ENCODE peak calls at places on chromosomes 13 and 19, in four cellular contexts. S, V, T and L are unnamed samples.

GRCh38 chr13:80141114-80141849 is 199.6 kb downstream of the SPRY2 start:
- DNase-seq in V (no peak), T (peak; percentile 36), S (no peak), L (no peak)

GRCh38 chr19:38389101-38389925 is 816 bp downstream of the SPRED3 start:
- DNase-seq in S (no peak), T (no peak), V (no peak), L (no peak)

GRCh38 chr13:79481685-79482052 is 714 bp downstream of the NDFIP2 start:
- DNase-seq in V (peak; percentile 32), T (peak; percentile 28), S (peak; percentile 44), L (no peak)

GRCh38 chr19:49570138-49570856 is 10.1 kb downstream of the NOSIP start:
- DNase-seq in T (peak; percentile 65), V (peak; percentile 93), S (peak; percentile 73), L (no peak)

GRCh38 chr13:69324109-69324886 is 783.3 kb upstream of the ATXN8OS start:
- DNase-seq in S (no peak), T (no peak), V (no peak), L (no peak)

GRCh38 chr13:44609137-44609536 is 33.0 kb upstream of the TSC22D1 start:
- DNase-seq in T (no peak), S (no peak), V (no peak), L (no peak)

GRCh38 chr13:42333613-42334328 is 61.8 kb downstream of the AKAP11 start:
- DNase-seq in T (no peak), S (no peak), V (peak; percentile 17), L (no peak)

GRCh38 chr13:88707652-88708051 is 1036.5 kb downstream of the SLITRK5 start:
- DNase-seq in V (no peak), S (no peak), T (no peak), L (no peak)

GRCh38 chr13:94966380-94966779 is 254.0 kb upstream of the SOX21 start:
- DNase-seq in T (no peak), V (no peak), S (no peak), L (no peak)

GRCh38 chr19:11260996-11261395 is 1.3 kb downstream of the DOCK6 start:
- DNase-seq in S (no peak), T (no peak), V (no peak), L (no peak)

GRCh38 chr19:42529248-42529764 is 1.0 kb upstream of the CEACAM1 start:
- DNase-seq in S (peak; percentile 83), T (peak; percentile 81), V (peak; percentile 77), L (no peak)

GRCh38 chr13:61414136-61414535 is 1.5 kb downstream of the PCDH20 start:
- DNase-seq in T (no peak), V (no peak), S (no peak), L (no peak)

GRCh38 chr19:4606921-4607678 is 32.2 kb upstream of the TNFAIP8L1 start:
- DNase-seq in V (peak; percentile 39), S (no peak), T (no peak), L (no peak)

GRCh38 chr13:110284809-110285519 is 22.0 kb downstream of the COL4A1 start:
- DNase-seq in T (no peak), S (no peak), V (no peak), L (no peak)

GRCh38 chr13:111622051-111622531 is 301.6 kb downstream of the TEX29 start:
- DNase-seq in V (no peak), S (no peak), T (peak; percentile 20), L (no peak)

GRCh38 chr13:45055198-45055901 is 65.0 kb upstream of the GTF2F2 start:
- DNase-seq in T (no peak), V (no peak), S (peak; percentile 29), L (no peak)

GRCh38 chr19:11736696-11737095 is 2.0 kb downstream of the ZNF823 start:
- DNase-seq in V (peak; percentile 84), S (peak; percentile 19), T (no peak), L (peak; percentile 64)

GRCh38 chr13:50420720-50421456 is 405.6 kb downstream of the KCNRG start:
- DNase-seq in S (no peak), V (no peak), T (no peak), L (no peak)

GRCh38 chr19:47819841-47820244 is 1.9 kb upstream of the CRX start:
- DNase-seq in V (no peak), T (no peak), S (no peak), L (no peak)

GRCh38 chr19:49758292-49758691 is 4.8 kb downstream of the TSKS start:
- DNase-seq in T (no peak), V (peak; percentile 45), S (no peak), L (no peak)

GRCh38 chr13:27037171-27037570 is 134.4 kb downstream of the USP12 start:
- DNase-seq in T (no peak), V (no peak), S (no peak), L (no peak)

GRCh38 chr13:113489549-113490495 is 689 bp downstream of the DCUN1D2 start:
- DNase-seq in S (peak; percentile 39), T (peak; percentile 38), V (peak; percentile 47), L (no peak)

GRCh38 chr19:30719189-30719990 is 347.2 kb downstream of the ZNF536 start:
- DNase-seq in T (peak; percentile 62), S (peak; percentile 60), V (peak; percentile 3), L (no peak)

GRCh38 chr13:100608906-100609305 is 20.3 kb upstream of the GGACT start:
- DNase-seq in V (peak; percentile 75), S (peak; percentile 34), T (no peak), L (no peak)

GRCh38 chr19:48826606-48827020 is 9.7 kb downstream of the HSD17B14 start:
- DNase-seq in V (no peak), S (peak; percentile 29), T (peak; percentile 62), L (no peak)

GRCh38 chr19:489418-490196 is 6.7 kb upstream of the MADCAM1 start:
- DNase-seq in S (no peak), V (no peak), T (no peak), L (no peak)

GRCh38 chr19:49851456-49852259 is 699 bp downstream of the PTOV1 start:
- DNase-seq in S (no peak), V (peak; percentile 55), T (no peak), L (peak; percentile 74)

GRCh38 chr13:26473571-26474230 is 83.8 kb upstream of the WASF3 start:
- DNase-seq in S (no peak), V (no peak), T (no peak), L (no peak)

GRCh38 chr19:19387108-19387507 is 18.4 kb upstream of the GATAD2A start:
- DNase-seq in T (no peak), S (no peak), V (no peak), L (no peak)

GRCh38 chr19:19384486-19384885 is 21.0 kb upstream of the GATAD2A start:
- DNase-seq in T (no peak), V (no peak), S (no peak), L (no peak)

GRCh38 chr19:19385900-19386339 is 19.6 kb upstream of the GATAD2A start:
- DNase-seq in S (no peak), V (no peak), T (no peak), L (peak; percentile 76)

GRCh38 chr19:19385131-19385899 is 20.2 kb upstream of the GATAD2A start:
- DNase-seq in V (peak; percentile 100), S (peak; percentile 100), T (peak; percentile 100), L (peak; percentile 100)

DNA sequence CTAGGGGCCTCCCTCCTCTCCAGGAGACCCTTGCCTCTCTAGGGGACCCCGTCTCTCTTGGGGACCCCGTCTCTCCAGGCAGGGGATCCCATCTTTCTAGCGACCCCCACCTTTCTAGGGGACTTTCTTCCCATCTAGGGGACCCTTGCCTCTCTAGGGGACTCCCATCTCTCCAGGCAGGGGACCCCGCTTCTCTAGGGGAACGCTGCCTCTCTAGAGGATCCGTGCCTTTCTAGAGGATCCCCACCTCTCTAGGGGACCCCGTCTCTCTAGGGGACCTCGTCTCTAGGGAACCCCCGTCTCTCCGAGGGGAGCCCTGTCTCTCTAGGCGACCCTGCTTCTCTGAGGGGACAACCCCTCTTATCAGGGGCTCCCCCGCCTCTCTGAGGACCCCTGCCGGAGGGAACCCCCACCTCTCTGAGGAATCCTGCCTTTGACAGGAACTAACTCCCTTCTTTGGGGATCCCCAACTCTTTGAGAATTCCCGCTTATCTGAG is 19.1 kb upstream of the GATAD2A start:
- DNase-seq in T (no peak), S (peak; percentile 28), V (no peak), L (no peak)
- TF ChIP-seq POLR2AphosphoS5 in T (no peak), S (no peak), V (no peak), L (no peak)

GRCh38 chr13:23372264-23372905 is 61.1 kb downstream of the SACS start:
- DNase-seq in V (no peak), T (no peak), S (no peak), L (no peak)

GRCh38 chr13:23377603-23378002 is 55.9 kb downstream of the SACS start:
- DNase-seq in V (no peak), T (no peak), S (no peak), L (no peak)

GRCh38 chr13:23380534-23380933 is 53.0 kb downstream of the SACS start:
- DNase-seq in S (no peak), V (no peak), T (no peak), L (no peak)

GRCh38 chr13:23378009-23378632 is 55.4 kb downstream of the SACS start:
- DNase-seq in V (no peak), T (no peak), S (peak; percentile 19), L (no peak)

GRCh38 chr13:23375007-23375971 is 58.2 kb downstream of the SACS start:
- DNase-seq in S (peak; percentile 96), T (peak; percentile 96), V (peak; percentile 89), L (peak; percentile 98)
- TF ChIP-seq POLR2A in S (no peak), T (no peak), V (no peak), L (peak; percentile 23)

DNA sequence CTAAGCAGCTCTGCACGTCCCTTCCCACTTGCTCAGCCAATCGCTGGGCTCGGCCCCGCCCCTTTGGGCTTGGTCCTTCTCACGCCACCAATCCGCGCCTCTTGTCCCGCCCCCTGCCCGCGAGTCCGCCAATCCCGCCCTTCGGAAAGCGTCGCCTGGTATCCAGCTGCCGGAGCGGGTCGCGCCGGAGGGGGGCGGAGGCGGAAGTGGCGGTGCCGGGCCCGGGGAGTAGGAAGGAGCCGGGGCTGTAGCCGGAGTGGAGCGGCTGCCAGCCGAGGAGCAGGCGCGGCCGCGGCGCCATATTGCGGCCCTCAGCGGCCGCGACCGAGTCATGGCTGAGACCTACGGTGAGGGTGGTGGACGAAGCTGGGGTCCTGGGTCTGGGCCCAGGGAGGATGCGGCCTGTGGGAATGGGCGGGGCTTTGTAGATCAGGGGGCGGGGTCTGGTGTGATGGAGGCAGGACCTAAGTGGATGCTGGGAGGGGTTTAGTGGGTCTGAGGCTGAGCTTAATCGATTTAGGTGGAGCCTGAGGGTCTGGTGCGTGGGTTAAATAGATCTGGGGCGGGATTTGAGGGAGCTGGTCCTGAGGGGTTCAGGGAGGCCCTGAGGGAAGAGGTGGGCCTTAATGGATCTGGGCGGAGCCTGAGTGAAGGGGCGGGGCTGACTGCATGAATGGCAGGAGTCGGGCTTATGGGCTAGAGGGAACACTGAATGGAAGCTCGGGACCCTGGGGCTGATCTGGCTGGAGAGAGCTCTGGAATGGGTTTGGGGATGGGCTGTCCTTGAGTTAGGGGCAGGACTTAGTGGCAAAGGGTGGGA is at the start of gene RAB4B:
- DNase-seq in T (peak; percentile 100), S (peak; percentile 100), V (peak; percentile 100), L (peak; percentile 100)
- TF ChIP-seq EP300 in T (no peak), S (no peak), V (no peak), L (no peak)

GRCh38 chr19:45419396-45419795 is 4.3 kb downstream of the ERCC1 start:
- DNase-seq in V (no peak), S (peak; percentile 61), T (no peak), L (no peak)
- TF ChIP-seq POLR2AphosphoS5 in V (no peak), S (no peak), T (no peak), L (no peak)